ENCODE peak calls at places on chromosomes 11 and 22, in four cellular contexts. R is right cardiac atrium, Q is spleen, A is vagina. J is an unnamed sample. For H3K9me3, the result is how much of the 10 kb centered on the place peaks cover.

GRCh38 chr11:34145847-34146381 is 40.5 kb downstream of the NAT10 start:
- DNase-seq in A (no peak), Q (no peak), R (peak), J (no peak)

GRCh38 chr22:26918236-26918635 is 260.8 kb downstream of the MIAT start:
- DNase-seq in A (no peak), Q (no peak), R (no peak), J (no peak)

GRCh38 chr22:23750744-23751440 is at the start of gene ZNF70:
- DNase-seq in A (no peak), R (peak), Q (peak), J (peak)

GRCh38 chr11:3905080-3905953 is 49.9 kb downstream of the STIM1 start:
- DNase-seq in R (no peak), A (no peak), Q (no peak), J (no peak)

GRCh38 chr22:38570841-38571364 is 920 bp upstream of the DMC1 start:
- DNase-seq in Q (peak), A (no peak), R (peak), J (peak)

GRCh38 chr11:35088226-35088625 is 50.7 kb upstream of the CD44 start:
- DNase-seq in A (peak), R (no peak), Q (no peak), J (no peak)

GRCh38 chr11:58024601-58025091 is 965 bp downstream of the OR9Q1 start:
- DNase-seq in A (no peak), Q (no peak), R (peak), J (no peak)

GRCh38 chr11:72624496-72625201 is 49.6 kb downstream of the PDE2A start:
- DNase-seq in Q (peak), R (peak), A (no peak), J (peak)

GRCh38 chr11:126352934-126353801 is 2.3 kb upstream of the ST3GAL4 start:
- DNase-seq in A (no peak), R (no peak), Q (peak), J (no peak)

GRCh38 chr11:132126973-132127900 is 756.8 kb downstream of the NTM start:
- DNase-seq in Q (no peak), A (no peak), R (peak), J (peak)

GRCh38 chr11:84901986-84902385 is 725.2 kb downstream of the DLG2 start:
- DNase-seq in A (no peak), R (no peak), Q (no peak), J (no peak)

GRCh38 chr11:119808431-119809185 is 79.6 kb upstream of the NECTIN1 start:
- DNase-seq in A (no peak), R (no peak), Q (peak), J (no peak)

GRCh38 chr11:61728940-61729219 is 23.6 kb upstream of the MYRF start:
- DNase-seq in Q (no peak), A (no peak), R (peak), J (no peak)

GRCh38 chr11:9972917-9973504 is 309.1 kb downstream of the SWAP70 start:
- DNase-seq in A (no peak), Q (no peak), R (no peak), J (no peak)

GRCh38 chr22:24337894-24338645 is 67.4 kb downstream of the SPECC1L start:
- DNase-seq in R (no peak), A (no peak), Q (no peak), J (no peak)

GRCh38 chr11:33696411-33696810 is 4.2 kb downstream of the C11orf91 start:
- DNase-seq in A (no peak), Q (no peak), R (no peak), J (no peak)

GRCh38 chr11:11472096-11472495 is 119.0 kb upstream of the CSNK2A3 start:
- DNase-seq in R (no peak), A (no peak), Q (no peak), J (no peak)

GRCh38 chr11:79201637-79202347 is 239.0 kb downstream of the TENM4 start:
- DNase-seq in A (no peak), Q (no peak), R (no peak), J (no peak)

GRCh38 chr11:35178862-35179261 is 39.9 kb downstream of the CD44 start:
- DNase-seq in A (no peak), R (no peak), Q (no peak), J (no peak)

GRCh38 chr11:125140251-125140650 is 24.3 kb upstream of the PKNOX2 start:
- DNase-seq in Q (no peak), A (no peak), R (no peak), J (no peak)

GRCh38 chr11:72348250-72348649 is 86.1 kb downstream of the CLPB start:
- DNase-seq in A (no peak), Q (no peak), R (no peak), J (no peak)

GRCh38 chr22:29481265-29482000 is 1.4 kb downstream of the NEFH start:
- DNase-seq in Q (no peak), R (no peak), A (no peak), J (no peak)

GRCh38 chr11:61956191-61957027 is 6.3 kb downstream of the BEST1 start:
- DNase-seq in R (no peak), Q (peak), A (no peak), J (peak)

GRCh38 chr11:76327756-76328388 is 53.1 kb downstream of the THAP12 start:
- DNase-seq in R (peak), A (no peak), Q (no peak), J (no peak)

GRCh38 chr11:76048763-76049162 is 157.5 kb downstream of the WNT11 start:
- DNase-seq in Q (no peak), R (no peak), A (no peak), J (no peak)

GRCh38 chr11:36191941-36192340 is 97.3 kb downstream of the COMMD9 start:
- DNase-seq in A (no peak), Q (no peak), R (no peak), J (no peak)

GRCh38 chr22:50224071-50224470 is 20.8 kb downstream of the TUBGCP6 start:
- DNase-seq in Q (no peak), A (no peak), R (peak), J (no peak)

GRCh38 chr11:13475091-13475490 is 12.1 kb upstream of the BTBD10 start:
- DNase-seq in A (no peak), R (no peak), Q (no peak), J (no peak)

GRCh38 chr22:26318975-26319374 is 110.1 kb upstream of the ASPHD2 start:
- DNase-seq in A (no peak), Q (no peak), R (no peak), J (no peak)

GRCh38 chr22:42066133-42066761 is 4.4 kb downstream of the NAGA start:
- DNase-seq in A (peak), R (no peak), Q (peak), J (no peak)

GRCh38 chr11:32113200-32113599 is 22.3 kb downstream of the RCN1 start:
- DNase-seq in A (no peak), R (no peak), Q (no peak), J (no peak)

GRCh38 chr11:108221981-108222685 is at the start of gene NPAT:
- DNase-seq in R (no peak), A (no peak), Q (no peak), J (no peak)

GRCh38 chr22:44382461-44383038 is 69.8 kb upstream of the SHISAL1 start:
- DNase-seq in R (peak), Q (peak), A (no peak), J (peak)

GRCh38 chr11:108881136-108881535 is 216.3 kb downstream of the DDX10 start:
- DNase-seq in A (no peak), Q (no peak), R (no peak), J (no peak)

GRCh38 chr11:123173040-123173855 is 21.8 kb downstream of the CLMP start:
- DNase-seq in A (no peak), Q (no peak), R (no peak), J (no peak)

GRCh38 chr11:35540526-35540925 is 15.1 kb upstream of the PAMR1 start:
- DNase-seq in Q (no peak), R (no peak), A (no peak), J (no peak)

GRCh38 chr11:47523491-47524199 is 29.3 kb downstream of the CELF1 start:
- DNase-seq in A (no peak), Q (no peak), R (no peak), J (no peak)

GRCh38 chr11:47524200-47524874 is 28.6 kb downstream of the CELF1 start:
- DNase-seq in A (no peak), Q (no peak), R (no peak), J (peak)

GRCh38 chr11:47532597-47533213 is 20.2 kb downstream of the CELF1 start:
- DNase-seq in A (no peak), Q (no peak), R (no peak), J (no peak)

DNA sequence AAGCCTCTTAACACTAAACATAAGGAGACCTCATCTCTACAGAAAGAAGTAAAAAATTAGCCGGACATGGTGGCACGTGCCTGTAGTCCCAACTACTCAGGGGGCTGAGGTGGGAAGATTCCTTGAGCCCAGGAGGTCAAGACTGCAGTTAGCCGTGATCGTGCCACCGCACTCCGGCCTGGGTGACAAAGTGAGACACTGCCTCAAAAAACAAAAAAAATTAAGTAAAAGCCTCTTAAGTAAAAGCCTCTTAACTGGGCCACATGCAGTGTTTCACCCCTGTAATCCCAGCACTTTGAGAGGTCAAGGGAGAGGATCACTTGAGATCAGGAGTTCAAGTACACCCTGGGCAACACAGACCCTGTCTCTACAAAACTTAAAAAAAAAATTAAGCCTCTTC is 25.7 kb downstream of the CELF1 start:
- DNase-seq in R (no peak), A (no peak), Q (no peak), J (no peak)
- H3K4me3 ChIP-seq in R (no peak), A (no peak), Q (no peak), J (no peak)

GRCh38 chr22:47375621-47376321 is 613.3 kb downstream of the TBC1D22A start:
- DNase-seq in R (no peak), A (no peak), Q (peak), J (peak)

GRCh38 chr22:47374901-47375575 is 612.6 kb downstream of the TBC1D22A start:
- DNase-seq in R (no peak), Q (peak), A (no peak), J (peak)

GRCh38 chr22:47372596-47373385 is 610.3 kb downstream of the TBC1D22A start:
- DNase-seq in Q (peak), A (no peak), R (no peak), J (peak)

GRCh38 chr22:47373648-47374272 is 611.3 kb downstream of the TBC1D22A start:
- DNase-seq in A (no peak), Q (peak), R (no peak), J (no peak)

GRCh38 chr22:47374273-47374771 is 611.9 kb downstream of the TBC1D22A start:
- DNase-seq in Q (peak), R (no peak), A (no peak), J (peak)
- H3K9me3 ChIP-seq in Q (under half), R (under half), A (under half), J (under half)

GRCh38 chr11:2269601-2270321 is 627 bp downstream of the ASCL2 start:
- DNase-seq in A (no peak), R (peak), Q (peak), J (no peak)
- H3K27ac ChIP-seq in A (no peak), R (no peak), Q (peak), J (peak)

DNA sequence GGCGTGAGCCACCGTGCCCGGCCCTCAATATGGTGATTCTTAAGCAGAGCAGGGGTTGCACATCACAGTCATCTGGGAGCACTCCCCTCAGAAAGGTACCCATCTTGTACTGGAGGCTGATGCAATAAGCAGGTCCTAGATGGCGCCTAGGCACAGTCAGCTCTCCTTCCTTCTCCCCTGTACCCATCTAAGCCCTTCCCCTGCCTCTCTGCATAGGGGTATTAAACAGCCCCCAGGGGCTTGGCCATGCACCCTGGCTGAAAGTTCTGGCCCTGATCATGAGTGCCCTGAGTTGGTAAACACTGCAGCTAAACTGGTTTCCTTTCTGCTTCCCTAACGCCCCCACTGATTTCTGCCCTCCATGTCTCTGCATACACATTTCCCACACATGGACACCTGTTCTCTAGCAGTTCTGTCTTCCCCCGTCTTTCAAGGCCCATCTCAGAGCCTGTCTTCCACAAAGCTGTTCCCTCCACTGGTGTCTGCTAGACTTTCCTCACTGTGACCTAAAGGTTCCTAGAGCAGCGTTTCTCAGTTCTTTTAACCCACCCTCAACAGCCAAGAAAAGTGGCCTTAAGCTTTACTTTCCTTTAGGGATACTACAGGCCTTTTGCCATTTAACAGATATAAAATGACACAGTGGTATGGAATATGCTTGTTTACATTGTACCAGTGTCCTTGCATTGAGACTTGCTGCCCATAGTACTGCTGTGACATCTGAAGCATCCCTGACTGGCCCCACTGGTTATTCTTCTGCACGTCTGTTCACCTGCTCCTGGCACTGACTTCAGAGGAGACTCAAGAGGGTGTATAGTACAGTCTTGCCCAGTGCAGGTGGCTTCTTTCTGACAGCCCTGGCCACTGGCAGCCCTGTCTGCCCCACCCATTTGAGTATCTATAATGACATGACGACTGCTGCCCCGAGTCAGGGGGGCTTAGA is 15.6 kb downstream of the UBE2L3 start:
- DNase-seq in R (no peak), A (no peak), Q (no peak), J (no peak)
- H3K4me3 ChIP-seq in R (no peak), A (no peak), Q (no peak), J (no peak)

GRCh38 chr11:129066229-129066628 is 123.6 kb upstream of the TP53AIP1 start:
- DNase-seq in Q (no peak), R (no peak), A (no peak), J (no peak)
- H3K9me3 ChIP-seq in Q (under half), R (under half), A (under half), J (under half)

DNA sequence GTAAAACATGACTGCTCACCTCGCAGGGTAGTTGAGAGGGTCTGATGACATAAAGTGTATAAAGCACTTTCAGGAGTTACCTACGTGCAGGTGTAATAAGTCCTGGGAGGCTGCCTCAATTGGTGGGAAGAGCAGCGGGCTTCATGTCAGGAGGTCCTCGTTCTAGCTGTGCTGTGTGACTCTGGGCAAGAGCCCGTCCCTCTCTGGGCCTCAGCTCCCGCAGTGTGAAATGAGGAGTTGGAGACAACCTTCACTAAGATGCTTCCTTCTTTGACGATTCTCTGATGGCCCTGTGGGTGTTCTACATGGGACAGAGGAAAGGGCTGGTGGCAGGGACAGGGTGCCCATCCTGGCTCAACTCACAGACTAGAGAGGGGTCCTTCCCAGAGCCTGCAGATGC is 57.8 kb downstream of the TP53I11 start:
- DNase-seq in R (no peak), A (no peak), Q (no peak), J (no peak)
- H3K27ac ChIP-seq in R (peak), A (peak), Q (no peak), J (peak)

DNA sequence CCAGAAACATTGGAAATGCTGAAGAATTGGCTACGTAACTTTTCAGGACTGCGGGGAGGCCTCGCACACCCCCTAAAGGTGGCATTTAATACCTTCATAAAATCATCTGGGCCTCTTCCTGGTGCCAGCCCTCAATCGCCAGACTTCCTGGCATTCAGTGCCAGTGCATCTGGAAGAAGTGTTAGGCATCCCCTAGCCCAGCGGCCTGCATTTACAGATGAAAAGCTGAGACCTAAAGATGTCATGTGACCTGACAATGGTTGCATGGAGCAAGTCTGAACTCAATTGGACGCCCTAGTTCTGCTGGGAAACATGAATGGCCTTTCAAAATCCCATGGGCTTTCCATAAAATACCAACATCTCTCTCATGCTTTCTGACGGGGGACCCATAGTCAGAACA is 81.0 kb upstream of the TMEM45B start:
- DNase-seq in R (no peak), A (no peak), Q (no peak), J (no peak)
- H3K4me3 ChIP-seq in R (no peak), A (no peak), Q (no peak), J (no peak)

GRCh38 chr11:6586434-6587359 is 16.7 kb downstream of the RRP8 start:
- DNase-seq in Q (no peak), A (no peak), R (peak), J (peak)
- H3K9me3 ChIP-seq in Q (under half), A (under half), R (under half), J (under half)

GRCh38 chr22:40665312-40665711 is 14.0 kb upstream of the MCHR1 start:
- DNase-seq in Q (no peak), A (no peak), R (peak), J (peak)
- H3K27ac ChIP-seq in Q (no peak), A (peak), R (peak), J (peak)

GRCh38 chr11:71325418-71326327 is 73.3 kb upstream of the SHANK2 start:
- DNase-seq in Q (peak), A (no peak), R (no peak), J (peak)

GRCh38 chr11:71326328-71326940 is 74.1 kb upstream of the SHANK2 start:
- DNase-seq in A (no peak), Q (peak), R (no peak), J (peak)

GRCh38 chr11:71329731-71330130 is 77.4 kb upstream of the SHANK2 start:
- DNase-seq in Q (peak), R (no peak), A (no peak), J (peak)

GRCh38 chr11:71329165-71329510 is 76.8 kb upstream of the SHANK2 start:
- DNase-seq in R (no peak), A (no peak), Q (peak), J (peak)

DNA sequence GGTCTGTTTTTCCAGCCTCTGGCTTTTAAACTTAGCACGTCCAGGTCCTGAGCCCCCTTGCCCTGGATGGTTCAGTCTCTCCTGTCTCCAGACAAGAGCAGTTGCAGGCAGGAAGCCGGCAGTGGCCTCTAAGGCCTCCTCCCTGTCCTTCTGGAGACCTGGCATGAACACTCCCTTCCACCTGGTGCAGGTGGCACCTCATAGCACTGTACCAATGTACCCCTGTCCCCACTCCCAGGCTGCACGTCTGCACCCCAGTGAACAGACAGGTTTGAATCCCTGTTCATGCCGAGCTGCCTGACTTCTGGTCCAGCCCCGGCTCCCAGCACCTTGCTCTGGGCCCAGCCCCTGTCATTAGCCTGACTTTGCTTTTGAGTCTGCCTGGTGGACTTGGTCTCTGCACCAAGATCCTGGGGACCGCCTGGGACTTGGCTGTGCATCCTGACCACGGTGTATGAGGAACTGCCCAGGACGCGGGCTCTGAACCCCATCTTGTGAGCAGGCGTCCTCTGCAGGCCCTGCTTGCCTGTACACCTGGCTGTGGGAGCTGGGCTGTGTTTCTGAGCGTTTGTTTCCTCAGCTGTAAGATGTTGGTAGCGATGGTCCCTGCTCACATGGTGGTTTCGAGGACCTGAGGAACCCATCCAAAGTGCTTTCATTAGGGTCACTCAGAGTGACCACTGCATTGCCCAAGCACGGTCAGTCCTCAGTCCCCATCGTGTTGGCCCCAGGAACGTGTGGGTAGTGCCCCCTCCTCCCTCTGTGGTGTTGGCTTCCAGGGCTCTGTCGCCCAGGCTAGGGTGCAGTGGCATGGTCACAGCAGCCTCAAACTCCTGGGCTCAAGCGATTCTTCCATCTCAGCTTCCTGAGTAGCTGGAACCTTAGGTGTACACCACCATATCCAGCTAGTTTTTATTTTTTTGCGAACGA is 75.0 kb upstream of the SHANK2 start:
- DNase-seq in A (no peak), R (no peak), Q (peak), J (peak)
- H3K4me3 ChIP-seq in A (no peak), R (no peak), Q (no peak), J (no peak)

J was measured in sigmoid colon.